ENCODE peak calls at places on chromosomes 1 and 21, in six cellular contexts. M, H, I, S, Q and C are unnamed samples.

GRCh38 chr1:238653693-238654321 is 732.6 kb upstream of the CHRM3 start:
- DNase-seq in M (peak), H (no peak), I (no peak), S (peak), Q (no peak), C (peak)

GRCh38 chr1:36068866-36069265 is 15.0 kb upstream of the TEKT2 start:
- DNase-seq in M (no peak), H (no peak), I (no peak), S (no peak), Q (no peak), C (no peak)

GRCh38 chr1:104098837-104099236 is 349.1 kb downstream of the AMY1C start:
- DNase-seq in M (no peak), H (no peak), I (no peak), S (no peak), Q (no peak), C (no peak)

GRCh38 chr21:35508389-35508888 is 459.3 kb upstream of the RUNX1 start:
- DNase-seq in M (no peak), H (no peak), I (peak), S (peak), Q (peak), C (peak)

GRCh38 chr1:25702101-25702775 is 85.6 kb downstream of the MAN1C1 start:
- DNase-seq in M (no peak), H (no peak), I (no peak), S (no peak), Q (no peak), C (no peak)

GRCh38 chr1:173889885-173890284 is 21.7 kb downstream of the ZBTB37 start:
- DNase-seq in M (no peak), H (no peak), I (no peak), S (no peak), Q (no peak), C (no peak)

GRCh38 chr1:56033321-56034037 is 545.9 kb downstream of the PLPP3 start:
- DNase-seq in M (no peak), H (no peak), I (no peak), S (no peak), Q (no peak), C (no peak)

GRCh38 chr1:218499021-218499691 is 154.0 kb downstream of the TGFB2 start:
- DNase-seq in M (peak), H (no peak), I (no peak), S (peak), Q (peak), C (peak)